ENCODE peak calls at places on chromosome 5, in five cellular contexts. D, A, O, X and V are unnamed samples.

GRCh38 chr5:154751854-154752253 is 3.3 kb upstream of the LARP1 start:
- DNase-seq in D (no peak), A (no peak), O (no peak), X (no peak), V (no peak)

GRCh38 chr5:136030252-136030651 is 1.5 kb downstream of the TGFBI start:
- DNase-seq in D (no peak), A (no peak), O (no peak), X (no peak), V (no peak)

GRCh38 chr5:161372682-161373344 is 173.7 kb downstream of the GABRB2 start:
- DNase-seq in D (no peak), A (no peak), O (no peak), X (no peak), V (no peak)

GRCh38 chr5:56669534-56670483 is 145.5 kb upstream of the MAP3K1 start:
- DNase-seq in D (no peak), A (no peak), O (no peak), X (no peak), V (no peak)

GRCh38 chr5:122772446-122772845 is 2.4 kb upstream of the SNX2 start:
- DNase-seq in D (no peak), A (no peak), O (no peak), X (peak), V (no peak)

GRCh38 chr5:74500037-74500917 is 140.3 kb downstream of the ENC1 start:
- DNase-seq in D (no peak), A (no peak), O (no peak), X (no peak), V (no peak)

GRCh38 chr5:474826-475661 is 32.1 kb downstream of the EXOC3 start:
- DNase-seq in D (no peak), A (peak), O (no peak), X (no peak), V (peak)

GRCh38 chr5:154756871-154757646 is 1.9 kb downstream of the LARP1 start:
- DNase-seq in D (no peak), A (peak), O (no peak), X (peak), V (peak)

GRCh38 chr5:56703962-56704361 is 111.4 kb upstream of the MAP3K1 start:
- DNase-seq in D (no peak), A (no peak), O (no peak), X (no peak), V (no peak)

GRCh38 chr5:79983618-79984017 is 7.4 kb downstream of the MTX3 start:
- DNase-seq in D (no peak), A (no peak), O (no peak), X (no peak), V (no peak)

GRCh38 chr5:179393078-179393477 is 47.8 kb upstream of the ADAMTS2 start:
- DNase-seq in D (no peak), A (no peak), O (no peak), X (peak), V (no peak)

GRCh38 chr5:32810812-32811211 is 99.7 kb downstream of the NPR3 start:
- DNase-seq in D (no peak), A (no peak), O (no peak), X (no peak), V (no peak)

GRCh38 chr5:125176005-125176390 is 429.6 kb upstream of the ZNF608 start:
- DNase-seq in D (no peak), A (no peak), O (no peak), X (no peak), V (no peak)

GRCh38 chr5:170861855-170862766 is at the start of gene RANBP17:
- DNase-seq in D (peak), A (peak), O (peak), X (no peak), V (peak)

GRCh38 chr5:14739538-14739937 is 75.0 kb downstream of the OTULIN start:
- DNase-seq in D (no peak), A (no peak), O (no peak), X (peak), V (peak)

GRCh38 chr5:135605221-135605620 is 26.4 kb upstream of the CXCL14 start:
- DNase-seq in D (no peak), A (no peak), O (no peak), X (no peak), V (no peak)

GRCh38 chr5:8012131-8012977 is 143.4 kb downstream of the MTRR start:
- DNase-seq in D (no peak), A (no peak), O (no peak), X (no peak), V (no peak)

GRCh38 chr5:175714686-175715085 is 56.8 kb downstream of the HRH2 start:
- DNase-seq in D (no peak), A (no peak), O (no peak), X (no peak), V (no peak)

GRCh38 chr5:102600964-102601363 is 102.2 kb upstream of the SLCO6A1 start:
- DNase-seq in D (no peak), A (no peak), O (no peak), X (peak), V (no peak)

GRCh38 chr5:146656638-146657037 is 140.6 kb upstream of the GPR151 start:
- DNase-seq in D (no peak), A (no peak), O (no peak), X (no peak), V (no peak)

GRCh38 chr5:138180183-138180782 is 1.4 kb downstream of the KIF20A start:
- DNase-seq in D (peak), A (no peak), O (peak), X (peak), V (no peak)

GRCh38 chr5:110588241-110588962 is 138.1 kb downstream of the TMEM232 start:
- DNase-seq in D (no peak), A (no peak), O (peak), X (no peak), V (no peak)

GRCh38 chr5:1470762-1471211 is 25.5 kb upstream of the SLC6A3 start:
- DNase-seq in D (no peak), A (no peak), O (no peak), X (no peak), V (no peak)

GRCh38 chr5:9430306-9430705 is 115.6 kb downstream of the SEMA5A start:
- DNase-seq in D (no peak), A (no peak), O (no peak), X (no peak), V (no peak)

GRCh38 chr5:116944171-116944570 is 369.5 kb upstream of the SEMA6A start:
- DNase-seq in D (no peak), A (no peak), O (no peak), X (no peak), V (no peak)

GRCh38 chr5:124642148-124642547 is 104.3 kb downstream of the ZNF608 start:
- DNase-seq in D (no peak), A (no peak), O (no peak), X (no peak), V (no peak)